ENCODE peak calls at places on chromosomes 1 and 21, in ten cellular contexts. E is EH; G is NCI-H748 treated with DMSO at 0.1 percent for 48 hours; X is Right ventricle myocardium superior; Z is T-helper 1 cell; P is tibial nerve; Q is stimulated activated naive CD8-positive, alpha-beta T cell treated with anti-CD3 and anti-CD28 coated beads, Interleukin-15, amount 100 ng/mL, for 72 hours; R is left cardiac atrium; F is fibroblast of mammary gland; I is epithelial cell of prostate. K is an unnamed sample.
A peak's percentile ranks its signal among the peaks of the same experiment; 100 is the strongest.

GRCh38 chr1:233289676-233290075 is 5.8 kb downstream of the PCNX2 start:
- DNase-seq in G (peak; percentile 30), F (no peak), Z (no peak), X (no peak), I (no peak), Q (no peak), P (no peak), E (no peak), R (no peak), K (no peak)

GRCh38 chr1:36768486-36769178 is 265.7 kb downstream of the GRIK3 start:
- DNase-seq in F (no peak), R (no peak), I (no peak), X (no peak), E (no peak), G (no peak), P (no peak), Q (no peak), Z (no peak), K (no peak)

GRCh38 chr1:30407030-30407861 is 316.1 kb downstream of the MATN1 start:
- DNase-seq in E (peak; percentile 16), Q (no peak), I (no peak), F (no peak), P (no peak), R (no peak), G (no peak), Z (no peak), X (no peak), K (no peak)

GRCh38 chr1:54883349-54884102 is 3.5 kb downstream of the DHCR24 start:
- DNase-seq in I (no peak), G (no peak), F (no peak), E (no peak), P (peak; percentile 16), X (no peak), Q (no peak), R (no peak), Z (no peak), K (peak; percentile 65)

GRCh38 chr1:952603-953002 is 6.5 kb downstream of the NOC2L start:
- DNase-seq in G (no peak), E (no peak), I (no peak), P (no peak), Q (no peak), X (no peak), Z (no peak), R (no peak), F (no peak), K (no peak)

GRCh38 chr21:45364464-45365185 is 40.3 kb upstream of the COL18A1 start:
- DNase-seq in G (no peak), E (peak; percentile 81), Q (no peak), Z (no peak), R (peak; percentile 69), I (no peak), P (no peak), X (peak; percentile 65), F (peak; percentile 92), K (peak; percentile 61)

GRCh38 chr1:150487763-150488115 is 520 bp downstream of the TARS2 start:
- DNase-seq in Z (no peak), Q (no peak), F (no peak), X (no peak), R (no peak), P (no peak), E (no peak), G (no peak), I (no peak), K (no peak)

GRCh38 chr1:91124989-91125417 is 103.2 kb upstream of the ZNF644 start:
- DNase-seq in R (no peak), G (no peak), Q (peak; percentile 35), X (no peak), P (no peak), E (no peak), I (no peak), F (no peak), Z (no peak), K (no peak)

GRCh38 chr1:31926846-31927660 is 11.1 kb downstream of the PTP4A2 start:
- DNase-seq in X (no peak), P (no peak), E (no peak), Z (no peak), R (no peak), Q (no peak), F (no peak), G (peak; percentile 47), I (no peak), K (no peak)

GRCh38 chr21:37642493-37642892 is 273.8 kb downstream of the KCNJ6 start:
- DNase-seq in Q (peak; percentile 45), F (no peak), X (no peak), Z (peak; percentile 10), R (no peak), P (no peak), E (no peak), I (no peak), G (peak; percentile 46), K (peak; percentile 9)

GRCh38 chr1:227805606-227806197 is 9.8 kb upstream of the PRSS38 start:
- DNase-seq in R (no peak), Z (no peak), E (peak; percentile 83), X (no peak), I (peak; percentile 96), F (peak; percentile 100), G (no peak), Q (no peak), P (no peak), K (peak; percentile 65)

GRCh38 chr1:228367798-228368791 is 38.5 kb downstream of the TRIM11 start:
- DNase-seq in E (no peak), Z (no peak), F (no peak), I (no peak), Q (no peak), G (no peak), P (no peak), X (peak; percentile 55), R (peak; percentile 28), K (no peak)

GRCh38 chr21:31444061-31444460 is 100.0 kb upstream of the TIAM1 start:
- DNase-seq in R (no peak), X (peak; percentile 68), I (no peak), E (no peak), Z (no peak), Q (no peak), F (peak; percentile 24), G (no peak), P (no peak), K (peak; percentile 57)

GRCh38 chr1:25174730-25175612 is 57.3 kb downstream of the SYF2 start:
- DNase-seq in I (no peak), Q (no peak), P (no peak), R (no peak), E (no peak), X (no peak), G (no peak), Z (no peak), F (no peak), K (no peak)

GRCh38 chr1:24018611-24019580 is 38.8 kb upstream of the SRSF10 start:
- DNase-seq in P (peak; percentile 99), G (no peak), E (peak; percentile 100), F (peak; percentile 100), X (peak; percentile 96), R (peak; percentile 97), Q (no peak), Z (no peak), I (peak; percentile 71), K (peak; percentile 100)

GRCh38 chr1:232166942-232167341 is 463.0 kb downstream of the SIPA1L2 start:
- DNase-seq in P (no peak), R (no peak), G (no peak), F (no peak), Q (no peak), Z (no peak), X (no peak), I (no peak), E (no peak), K (no peak)

GRCh38 chr1:226838456-226838855 is 32.0 kb upstream of the PSEN2 start:
- DNase-seq in Z (no peak), G (no peak), E (no peak), I (no peak), P (no peak), Q (no peak), X (no peak), F (no peak), R (no peak), K (no peak)

GRCh38 chr1:1212780-1213152 is 1.2 kb downstream of the TNFRSF4 start:
- DNase-seq in P (no peak), F (no peak), R (peak; percentile 71), Q (peak; percentile 76), X (peak; percentile 77), E (no peak), I (no peak), G (no peak), Z (no peak), K (no peak)

GRCh38 chr1:36224537-36225297 is 474 bp downstream of the THRAP3 start:
- DNase-seq in R (peak; percentile 86), Z (no peak), X (peak; percentile 89), F (peak; percentile 83), E (peak; percentile 94), P (peak; percentile 45), Q (no peak), I (no peak), G (peak; percentile 21), K (peak; percentile 89)

GRCh38 chr1:41532206-41532975 is 47.9 kb upstream of the EDN2 start:
- DNase-seq in Z (no peak), F (no peak), X (peak; percentile 18), P (peak; percentile 4), G (no peak), R (peak; percentile 2), I (no peak), E (no peak), Q (no peak), K (no peak)

GRCh38 chr21:41399401-41399800 is 26.6 kb upstream of the MX1 start:
- DNase-seq in Z (no peak), X (no peak), R (no peak), P (no peak), G (no peak), F (no peak), E (no peak), Q (no peak), I (no peak), K (no peak)

GRCh38 chr1:92201973-92202372 is 15.7 kb upstream of the C1orf146 start:
- DNase-seq in G (no peak), X (no peak), I (no peak), F (no peak), P (no peak), Q (no peak), R (no peak), E (no peak), Z (no peak), K (peak; percentile 23)

GRCh38 chr1:156420209-156421061 is 51.4 kb downstream of the RHBG start:
- DNase-seq in Q (peak; percentile 29), P (no peak), Z (peak; percentile 33), X (peak; percentile 36), E (no peak), I (no peak), G (no peak), R (no peak), F (no peak), K (no peak)

GRCh38 chr1:153260980-153261792 is 1.7 kb downstream of the LORICRIN start:
- DNase-seq in E (peak; percentile 18), Z (peak; percentile 8), I (no peak), R (peak; percentile 44), G (no peak), X (peak; percentile 58), Q (peak; percentile 20), F (no peak), P (no peak), K (peak; percentile 7)